ENCODE peak calls at places on chromosome 5, in seven cellular contexts. One of them, this sample, is unnamed.

GRCh38 chr5:11385901-11386293 is 518.3 kb downstream of the CTNND2 start:
- DNase-seq in fibroblast of the aortic adventitia: no peak
- DNase-seq in natural killer cell: no peak
- DNase-seq in RWPE1: no peak
- DNase-seq in AG09309: no peak
- DNase-seq in heart left ventricle: no peak
- DNase-seq in upper lobe of right lung: no peak
- DNase-seq in this sample: no peak

GRCh38 chr5:174110290-174110689 is 64.8 kb downstream of the NSG2 start:
- DNase-seq in fibroblast of the aortic adventitia: no peak
- DNase-seq in natural killer cell: no peak
- DNase-seq in RWPE1: no peak
- DNase-seq in AG09309: no peak
- DNase-seq in heart left ventricle: no peak
- DNase-seq in upper lobe of right lung: no peak
- DNase-seq in this sample: no peak

GRCh38 chr5:170737591-170737990 is 45.9 kb upstream of the GABRP start:
- DNase-seq in fibroblast of the aortic adventitia: no peak
- DNase-seq in natural killer cell: no peak
- DNase-seq in RWPE1: no peak
- DNase-seq in AG09309: no peak
- DNase-seq in heart left ventricle: no peak
- DNase-seq in upper lobe of right lung: no peak
- DNase-seq in this sample: no peak

GRCh38 chr5:174532453-174533126 is 191.8 kb upstream of the MSX2 start:
- DNase-seq in fibroblast of the aortic adventitia: peak; percentile 95
- DNase-seq in natural killer cell: no peak
- DNase-seq in RWPE1: peak; percentile 97
- DNase-seq in AG09309: peak; percentile 79
- DNase-seq in heart left ventricle: peak; percentile 68
- DNase-seq in upper lobe of right lung: peak; percentile 86
- DNase-seq in this sample: peak; percentile 84

GRCh38 chr5:143592648-143593047 is 189.2 kb upstream of the NR3C1 start:
- DNase-seq in fibroblast of the aortic adventitia: peak; percentile 26
- DNase-seq in natural killer cell: no peak
- DNase-seq in RWPE1: no peak
- DNase-seq in AG09309: no peak
- DNase-seq in heart left ventricle: no peak
- DNase-seq in upper lobe of right lung: no peak
- DNase-seq in this sample: no peak

GRCh38 chr5:135578685-135579341 is at the start of gene CXCL14:
- DNase-seq in fibroblast of the aortic adventitia: peak; percentile 28
- DNase-seq in natural killer cell: no peak
- DNase-seq in RWPE1: peak; percentile 89
- DNase-seq in AG09309: peak; percentile 25
- DNase-seq in heart left ventricle: no peak
- DNase-seq in upper lobe of right lung: peak; percentile 71
- DNase-seq in this sample: no peak

GRCh38 chr5:97209343-97209742 is 26.3 kb upstream of the RIOK2 start:
- DNase-seq in fibroblast of the aortic adventitia: no peak
- DNase-seq in natural killer cell: no peak
- DNase-seq in RWPE1: no peak
- DNase-seq in AG09309: no peak
- DNase-seq in heart left ventricle: no peak
- DNase-seq in upper lobe of right lung: no peak
- DNase-seq in this sample: no peak

GRCh38 chr5:143836161-143836725 is 24.3 kb downstream of the HMHB1 start:
- DNase-seq in fibroblast of the aortic adventitia: no peak
- DNase-seq in natural killer cell: no peak
- DNase-seq in RWPE1: no peak
- DNase-seq in AG09309: peak; percentile 27
- DNase-seq in heart left ventricle: no peak
- DNase-seq in upper lobe of right lung: no peak
- DNase-seq in this sample: no peak

GRCh38 chr5:151815051-151815450 is 43.3 kb downstream of the G3BP1 start:
- DNase-seq in fibroblast of the aortic adventitia: no peak
- DNase-seq in natural killer cell: no peak
- DNase-seq in RWPE1: no peak
- DNase-seq in AG09309: no peak
- DNase-seq in heart left ventricle: no peak
- DNase-seq in upper lobe of right lung: no peak
- DNase-seq in this sample: no peak

GRCh38 chr5:145775893-145776444 is 59.2 kb downstream of the PRELID2 start:
- DNase-seq in fibroblast of the aortic adventitia: peak; percentile 93
- DNase-seq in natural killer cell: no peak
- DNase-seq in RWPE1: peak; percentile 89
- DNase-seq in AG09309: peak; percentile 78
- DNase-seq in heart left ventricle: no peak
- DNase-seq in upper lobe of right lung: no peak
- DNase-seq in this sample: peak; percentile 14

GRCh38 chr5:139668064-139668880 is 20.1 kb downstream of the CXXC5 start:
- DNase-seq in fibroblast of the aortic adventitia: no peak
- DNase-seq in natural killer cell: peak; percentile 54
- DNase-seq in RWPE1: peak; percentile 66
- DNase-seq in AG09309: no peak
- DNase-seq in heart left ventricle: peak; percentile 67
- DNase-seq in upper lobe of right lung: peak; percentile 75
- DNase-seq in this sample: no peak

GRCh38 chr5:150058480-150059126 is 27.8 kb downstream of the CSF1R start:
- DNase-seq in fibroblast of the aortic adventitia: no peak
- DNase-seq in natural killer cell: no peak
- DNase-seq in RWPE1: peak; percentile 69
- DNase-seq in AG09309: no peak
- DNase-seq in heart left ventricle: no peak
- DNase-seq in upper lobe of right lung: no peak
- DNase-seq in this sample: peak; percentile 85

GRCh38 chr5:142065273-142065672 is 43.3 kb upstream of the NDFIP1 start:
- DNase-seq in fibroblast of the aortic adventitia: no peak
- DNase-seq in natural killer cell: no peak
- DNase-seq in RWPE1: no peak
- DNase-seq in AG09309: no peak
- DNase-seq in heart left ventricle: no peak
- DNase-seq in upper lobe of right lung: no peak
- DNase-seq in this sample: no peak

GRCh38 chr5:143427122-143427735 is 23.7 kb upstream of the NR3C1 start:
- DNase-seq in fibroblast of the aortic adventitia: no peak
- DNase-seq in natural killer cell: no peak
- DNase-seq in RWPE1: no peak
- DNase-seq in AG09309: no peak
- DNase-seq in heart left ventricle: no peak
- DNase-seq in upper lobe of right lung: no peak
- DNase-seq in this sample: no peak

GRCh38 chr5:73985145-73985544 is 359.1 kb downstream of the ARHGEF28 start:
- DNase-seq in fibroblast of the aortic adventitia: peak; percentile 58
- DNase-seq in natural killer cell: no peak
- DNase-seq in RWPE1: peak; percentile 72
- DNase-seq in AG09309: no peak
- DNase-seq in heart left ventricle: no peak
- DNase-seq in upper lobe of right lung: no peak
- DNase-seq in this sample: no peak

GRCh38 chr5:37568893-37569292 is 189.8 kb downstream of the WDR70 start:
- DNase-seq in fibroblast of the aortic adventitia: no peak
- DNase-seq in natural killer cell: no peak
- DNase-seq in RWPE1: no peak
- DNase-seq in AG09309: no peak
- DNase-seq in heart left ventricle: no peak
- DNase-seq in upper lobe of right lung: no peak
- DNase-seq in this sample: no peak

GRCh38 chr5:27318701-27319100 is 280.3 kb upstream of the CDH9 start:
- DNase-seq in fibroblast of the aortic adventitia: peak; percentile 14
- DNase-seq in natural killer cell: no peak
- DNase-seq in RWPE1: no peak
- DNase-seq in AG09309: no peak
- DNase-seq in heart left ventricle: no peak
- DNase-seq in upper lobe of right lung: no peak
- DNase-seq in this sample: no peak

GRCh38 chr5:149675467-149676201 is 54.5 kb upstream of the PPARGC1B start:
- DNase-seq in fibroblast of the aortic adventitia: no peak
- DNase-seq in natural killer cell: no peak
- DNase-seq in RWPE1: no peak
- DNase-seq in AG09309: no peak
- DNase-seq in heart left ventricle: peak; percentile 67
- DNase-seq in upper lobe of right lung: no peak
- DNase-seq in this sample: no peak

GRCh38 chr5:6856658-6857057 is 143.4 kb downstream of the TENT4A start:
- DNase-seq in fibroblast of the aortic adventitia: no peak
- DNase-seq in natural killer cell: no peak
- DNase-seq in RWPE1: no peak
- DNase-seq in AG09309: no peak
- DNase-seq in heart left ventricle: no peak
- DNase-seq in upper lobe of right lung: no peak
- DNase-seq in this sample: no peak

GRCh38 chr5:1568201-1568979 is 44.6 kb upstream of the LPCAT1 start:
- DNase-seq in fibroblast of the aortic adventitia: peak; percentile 94
- DNase-seq in natural killer cell: no peak
- DNase-seq in RWPE1: peak; percentile 46
- DNase-seq in AG09309: peak; percentile 46
- DNase-seq in heart left ventricle: peak; percentile 53
- DNase-seq in upper lobe of right lung: no peak
- DNase-seq in this sample: peak; percentile 72

GRCh38 chr5:175246242-175246891 is 197.6 kb downstream of the DRD1 start:
- DNase-seq in fibroblast of the aortic adventitia: peak; percentile 85
- DNase-seq in natural killer cell: no peak
- DNase-seq in RWPE1: peak; percentile 79
- DNase-seq in AG09309: peak; percentile 94
- DNase-seq in heart left ventricle: no peak
- DNase-seq in upper lobe of right lung: no peak
- DNase-seq in this sample: peak; percentile 40

GRCh38 chr5:39475055-39475454 is 50.3 kb upstream of the DAB2 start:
- DNase-seq in fibroblast of the aortic adventitia: peak; percentile 71
- DNase-seq in natural killer cell: no peak
- DNase-seq in RWPE1: no peak
- DNase-seq in AG09309: no peak
- DNase-seq in heart left ventricle: peak; percentile 18
- DNase-seq in upper lobe of right lung: no peak
- DNase-seq in this sample: no peak

GRCh38 chr5:775960-776861 is 8.3 kb downstream of the ZDHHC11B start:
- DNase-seq in fibroblast of the aortic adventitia: no peak
- DNase-seq in natural killer cell: peak; percentile 18
- DNase-seq in RWPE1: no peak
- DNase-seq in AG09309: no peak
- DNase-seq in heart left ventricle: no peak
- DNase-seq in upper lobe of right lung: no peak
- DNase-seq in this sample: no peak

DNA sequence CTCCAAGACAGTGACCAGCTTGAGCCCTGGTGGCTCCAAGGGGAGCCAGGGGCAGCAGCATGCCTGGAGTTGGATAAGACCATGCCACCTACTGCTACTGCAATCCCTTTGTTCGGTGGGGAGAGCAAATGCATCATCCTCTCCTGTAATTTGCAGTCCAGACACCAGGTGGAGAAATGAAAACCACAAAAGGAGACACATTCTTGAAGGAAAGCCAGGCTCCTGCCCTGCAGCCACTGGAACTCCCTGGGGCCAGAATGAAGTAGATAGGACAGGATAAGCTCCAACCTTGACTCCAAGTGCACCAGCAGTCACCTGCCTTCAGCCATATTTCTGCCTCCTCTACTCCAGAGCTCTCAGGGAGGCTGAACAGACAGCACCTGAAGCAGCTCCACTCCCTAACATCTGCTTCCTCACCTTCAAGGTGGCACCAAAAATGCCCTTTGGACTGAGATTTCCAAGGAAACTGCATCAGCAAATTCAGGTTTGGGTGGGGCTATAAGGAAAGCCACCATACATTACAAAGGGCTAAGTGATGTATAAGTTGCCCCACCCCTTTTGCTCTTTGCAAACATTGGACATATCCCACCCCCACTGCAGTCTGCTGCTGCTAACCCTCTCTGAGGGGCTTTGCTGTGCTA is 65.0 kb upstream of the IQGAP2 start:
- DNase-seq in fibroblast of the aortic adventitia: peak; percentile 35
- DNase-seq in natural killer cell: peak; percentile 21
- DNase-seq in RWPE1: peak; percentile 92
- DNase-seq in AG09309: no peak
- DNase-seq in heart left ventricle: no peak
- DNase-seq in upper lobe of right lung: no peak
- DNase-seq in this sample: peak; percentile 20
- TF ChIP-seq CTCF in fibroblast of the aortic adventitia: peak; percentile 17
- TF ChIP-seq CTCF in natural killer cell: peak; percentile 49
- TF ChIP-seq CTCF in RWPE1: no peak
- TF ChIP-seq CTCF in AG09309: peak; percentile 34
- TF ChIP-seq CTCF in heart left ventricle: peak; percentile 41
- TF ChIP-seq CTCF in upper lobe of right lung: peak; percentile 55
- TF ChIP-seq CTCF in this sample: peak; percentile 32

GRCh38 chr5:65480306-65480865 is 1.3 kb downstream of the ADAMTS6 start:
- DNase-seq in fibroblast of the aortic adventitia: peak; percentile 93
- DNase-seq in natural killer cell: no peak
- DNase-seq in RWPE1: peak; percentile 26
- DNase-seq in AG09309: peak; percentile 57
- DNase-seq in heart left ventricle: peak; percentile 83
- DNase-seq in upper lobe of right lung: peak; percentile 76
- DNase-seq in this sample: peak; percentile 80
- TF ChIP-seq CTCF in fibroblast of the aortic adventitia: no peak
- TF ChIP-seq CTCF in natural killer cell: no peak
- TF ChIP-seq CTCF in RWPE1: no peak
- TF ChIP-seq CTCF in AG09309: no peak
- TF ChIP-seq CTCF in heart left ventricle: no peak
- TF ChIP-seq CTCF in upper lobe of right lung: no peak
- TF ChIP-seq CTCF in this sample: no peak

DNA sequence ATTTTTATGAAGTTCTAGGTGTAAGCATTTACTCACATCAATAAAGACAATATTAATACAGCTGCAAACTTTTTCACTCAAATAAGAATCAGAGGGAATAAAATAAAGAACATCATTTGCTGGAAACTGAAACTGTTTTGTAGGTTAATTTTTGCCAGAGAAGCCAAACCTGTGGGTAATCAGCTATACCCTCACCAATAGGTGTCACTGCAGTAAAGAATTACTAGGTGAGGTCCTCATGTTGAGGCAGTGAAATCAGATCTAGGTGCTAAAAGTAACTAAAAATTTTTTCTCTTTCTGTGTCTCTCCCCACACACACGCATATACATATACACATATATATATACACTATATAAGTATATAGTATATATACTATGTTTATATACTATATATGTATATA is 1016.3 kb upstream of the SEMA6A start:
- DNase-seq in fibroblast of the aortic adventitia: no peak
- DNase-seq in natural killer cell: no peak
- DNase-seq in RWPE1: no peak
- DNase-seq in AG09309: no peak
- DNase-seq in heart left ventricle: no peak
- DNase-seq in upper lobe of right lung: no peak
- DNase-seq in this sample: no peak
- TF ChIP-seq CTCF in fibroblast of the aortic adventitia: no peak
- TF ChIP-seq CTCF in natural killer cell: no peak
- TF ChIP-seq CTCF in RWPE1: no peak
- TF ChIP-seq CTCF in AG09309: peak; percentile 33
- TF ChIP-seq CTCF in heart left ventricle: peak; percentile 53
- TF ChIP-seq CTCF in upper lobe of right lung: peak; percentile 32
- TF ChIP-seq CTCF in this sample: peak; percentile 18

GRCh38 chr5:9799601-9800000 is 169.4 kb upstream of the TAS2R1 start:
- DNase-seq in fibroblast of the aortic adventitia: no peak
- DNase-seq in natural killer cell: no peak
- DNase-seq in RWPE1: no peak
- DNase-seq in AG09309: no peak
- DNase-seq in heart left ventricle: no peak
- DNase-seq in upper lobe of right lung: no peak
- DNase-seq in this sample: no peak

GRCh38 chr5:9801908-9802307 is 171.8 kb upstream of the TAS2R1 start:
- DNase-seq in fibroblast of the aortic adventitia: no peak
- DNase-seq in natural killer cell: no peak
- DNase-seq in RWPE1: no peak
- DNase-seq in AG09309: no peak
- DNase-seq in heart left ventricle: no peak
- DNase-seq in upper lobe of right lung: no peak
- DNase-seq in this sample: no peak
- TF ChIP-seq CTCF in fibroblast of the aortic adventitia: no peak
- TF ChIP-seq CTCF in natural killer cell: no peak
- TF ChIP-seq CTCF in RWPE1: no peak
- TF ChIP-seq CTCF in AG09309: no peak
- TF ChIP-seq CTCF in heart left ventricle: no peak
- TF ChIP-seq CTCF in upper lobe of right lung: no peak
- TF ChIP-seq CTCF in this sample: no peak